ENCODE peak calls at places on chromosomes 12 and 14, in ten cellular contexts. One of them, this sample, is unnamed.

GRCh38 chr12:111624540-111624939 is 25.4 kb upstream of the ATXN2 start:
- DNase-seq in germinal center: no peak
- DNase-seq in esophagus muscularis mucosa: no peak
- DNase-seq in stimulated activated CD4-positive, alpha-beta T cell treated with anti-CD3 and anti-CD28 coated beads, Interleukin-4, amount 100 ng/mL, for 48 hours: no peak
- DNase-seq in kidney tubule cell: peak; percentile 16
- DNase-seq in NCI-H1436: no peak
- DNase-seq in RWPE1: peak; percentile 84
- DNase-seq in IMR-90: no peak
- DNase-seq in ACHN: no peak
- DNase-seq in GF-D8: no peak
- DNase-seq in this sample: no peak

GRCh38 chr14:29858299-29858698 is 69.3 kb downstream of the PRKD1 start:
- DNase-seq in esophagus muscularis mucosa: no peak
- DNase-seq in germinal center: no peak
- DNase-seq in stimulated activated CD4-positive, alpha-beta T cell treated with anti-CD3 and anti-CD28 coated beads, Interleukin-4, amount 100 ng/mL, for 48 hours: no peak
- DNase-seq in IMR-90: no peak
- DNase-seq in NCI-H1436: no peak
- DNase-seq in RWPE1: no peak
- DNase-seq in ACHN: no peak
- DNase-seq in kidney tubule cell: no peak
- DNase-seq in GF-D8: no peak
- DNase-seq in this sample: no peak

GRCh38 chr12:25653487-25654175 is 100.5 kb upstream of the LMNTD1 start:
- DNase-seq in kidney tubule cell: no peak
- DNase-seq in germinal center: no peak
- DNase-seq in esophagus muscularis mucosa: no peak
- DNase-seq in NCI-H1436: no peak
- DNase-seq in RWPE1: no peak
- DNase-seq in stimulated activated CD4-positive, alpha-beta T cell treated with anti-CD3 and anti-CD28 coated beads, Interleukin-4, amount 100 ng/mL, for 48 hours: no peak
- DNase-seq in ACHN: no peak
- DNase-seq in IMR-90: no peak
- DNase-seq in GF-D8: no peak
- DNase-seq in this sample: no peak

GRCh38 chr12:26097046-26097878 is 27.6 kb downstream of the BHLHE41 start:
- DNase-seq in ACHN: peak; percentile 84
- DNase-seq in RWPE1: peak; percentile 87
- DNase-seq in esophagus muscularis mucosa: no peak
- DNase-seq in IMR-90: peak; percentile 76
- DNase-seq in NCI-H1436: peak; percentile 31
- DNase-seq in kidney tubule cell: peak; percentile 81
- DNase-seq in GF-D8: no peak
- DNase-seq in germinal center: peak; percentile 76
- DNase-seq in stimulated activated CD4-positive, alpha-beta T cell treated with anti-CD3 and anti-CD28 coated beads, Interleukin-4, amount 100 ng/mL, for 48 hours: peak; percentile 12
- DNase-seq in this sample: peak; percentile 89

GRCh38 chr12:27198036-27198435 is 46.0 kb upstream of the STK38L start:
- DNase-seq in GF-D8: no peak
- DNase-seq in RWPE1: no peak
- DNase-seq in ACHN: no peak
- DNase-seq in kidney tubule cell: no peak
- DNase-seq in IMR-90: peak; percentile 70
- DNase-seq in esophagus muscularis mucosa: peak; percentile 95
- DNase-seq in NCI-H1436: no peak
- DNase-seq in germinal center: no peak
- DNase-seq in stimulated activated CD4-positive, alpha-beta T cell treated with anti-CD3 and anti-CD28 coated beads, Interleukin-4, amount 100 ng/mL, for 48 hours: no peak
- DNase-seq in this sample: no peak

GRCh38 chr12:25072901-25073645 is 121.9 kb downstream of the DNAI7 start:
- DNase-seq in NCI-H1436: no peak
- DNase-seq in stimulated activated CD4-positive, alpha-beta T cell treated with anti-CD3 and anti-CD28 coated beads, Interleukin-4, amount 100 ng/mL, for 48 hours: no peak
- DNase-seq in IMR-90: peak; percentile 13
- DNase-seq in RWPE1: no peak
- DNase-seq in ACHN: no peak
- DNase-seq in GF-D8: no peak
- DNase-seq in esophagus muscularis mucosa: no peak
- DNase-seq in germinal center: no peak
- DNase-seq in kidney tubule cell: no peak
- DNase-seq in this sample: no peak

GRCh38 chr14:92951912-92952471 is 29.0 kb downstream of the CHGA start:
- DNase-seq in GF-D8: no peak
- DNase-seq in IMR-90: peak; percentile 48
- DNase-seq in NCI-H1436: peak; percentile 61
- DNase-seq in germinal center: peak; percentile 85
- DNase-seq in esophagus muscularis mucosa: peak; percentile 95
- DNase-seq in ACHN: peak; percentile 57
- DNase-seq in RWPE1: peak; percentile 63
- DNase-seq in stimulated activated CD4-positive, alpha-beta T cell treated with anti-CD3 and anti-CD28 coated beads, Interleukin-4, amount 100 ng/mL, for 48 hours: peak; percentile 87
- DNase-seq in kidney tubule cell: peak; percentile 72
- DNase-seq in this sample: peak; percentile 57

GRCh38 chr14:104465482-104466390 is 113.8 kb upstream of the C14orf180 start:
- DNase-seq in germinal center: no peak
- DNase-seq in kidney tubule cell: no peak
- DNase-seq in ACHN: no peak
- DNase-seq in IMR-90: no peak
- DNase-seq in GF-D8: no peak
- DNase-seq in esophagus muscularis mucosa: peak; percentile 82
- DNase-seq in RWPE1: no peak
- DNase-seq in stimulated activated CD4-positive, alpha-beta T cell treated with anti-CD3 and anti-CD28 coated beads, Interleukin-4, amount 100 ng/mL, for 48 hours: no peak
- DNase-seq in NCI-H1436: no peak
- DNase-seq in this sample: no peak

GRCh38 chr14:106276326-106277267 is 750.2 kb downstream of the TMEM121 start:
- DNase-seq in NCI-H1436: no peak
- DNase-seq in RWPE1: no peak
- DNase-seq in stimulated activated CD4-positive, alpha-beta T cell treated with anti-CD3 and anti-CD28 coated beads, Interleukin-4, amount 100 ng/mL, for 48 hours: no peak
- DNase-seq in ACHN: no peak
- DNase-seq in GF-D8: no peak
- DNase-seq in esophagus muscularis mucosa: no peak
- DNase-seq in germinal center: no peak
- DNase-seq in kidney tubule cell: no peak
- DNase-seq in IMR-90: no peak
- DNase-seq in this sample: no peak

GRCh38 chr14:54175298-54175942 is 218.8 kb upstream of the BMP4 start:
- DNase-seq in ACHN: peak; percentile 73
- DNase-seq in NCI-H1436: peak; percentile 55
- DNase-seq in GF-D8: peak; percentile 29
- DNase-seq in germinal center: peak; percentile 33
- DNase-seq in RWPE1: peak; percentile 64
- DNase-seq in esophagus muscularis mucosa: no peak
- DNase-seq in IMR-90: peak; percentile 73
- DNase-seq in kidney tubule cell: peak; percentile 76
- DNase-seq in stimulated activated CD4-positive, alpha-beta T cell treated with anti-CD3 and anti-CD28 coated beads, Interleukin-4, amount 100 ng/mL, for 48 hours: peak; percentile 28
- DNase-seq in this sample: peak; percentile 87

GRCh38 chr12:97283297-97283696 is 179.3 kb upstream of the RMST start:
- DNase-seq in stimulated activated CD4-positive, alpha-beta T cell treated with anti-CD3 and anti-CD28 coated beads, Interleukin-4, amount 100 ng/mL, for 48 hours: peak; percentile 0
- DNase-seq in germinal center: no peak
- DNase-seq in IMR-90: no peak
- DNase-seq in esophagus muscularis mucosa: no peak
- DNase-seq in ACHN: peak; percentile 8
- DNase-seq in RWPE1: no peak
- DNase-seq in NCI-H1436: no peak
- DNase-seq in kidney tubule cell: no peak
- DNase-seq in GF-D8: no peak
- DNase-seq in this sample: no peak

GRCh38 chr12:109944975-109945374 is 44.9 kb downstream of the TCHP start:
- DNase-seq in GF-D8: no peak
- DNase-seq in ACHN: no peak
- DNase-seq in IMR-90: peak; percentile 82
- DNase-seq in RWPE1: no peak
- DNase-seq in stimulated activated CD4-positive, alpha-beta T cell treated with anti-CD3 and anti-CD28 coated beads, Interleukin-4, amount 100 ng/mL, for 48 hours: no peak
- DNase-seq in kidney tubule cell: peak; percentile 61
- DNase-seq in NCI-H1436: no peak
- DNase-seq in germinal center: no peak
- DNase-seq in esophagus muscularis mucosa: no peak
- DNase-seq in this sample: no peak

GRCh38 chr14:38108681-38109080 is 99.0 kb upstream of the SSTR1 start:
- DNase-seq in kidney tubule cell: no peak
- DNase-seq in germinal center: no peak
- DNase-seq in RWPE1: no peak
- DNase-seq in IMR-90: peak; percentile 96
- DNase-seq in NCI-H1436: no peak
- DNase-seq in GF-D8: no peak
- DNase-seq in ACHN: no peak
- DNase-seq in esophagus muscularis mucosa: no peak
- DNase-seq in stimulated activated CD4-positive, alpha-beta T cell treated with anti-CD3 and anti-CD28 coated beads, Interleukin-4, amount 100 ng/mL, for 48 hours: no peak
- DNase-seq in this sample: no peak

GRCh38 chr12:6328945-6329692 is 12.8 kb downstream of the TNFRSF1A start:
- DNase-seq in IMR-90: no peak
- DNase-seq in kidney tubule cell: no peak
- DNase-seq in ACHN: no peak
- DNase-seq in NCI-H1436: no peak
- DNase-seq in RWPE1: no peak
- DNase-seq in germinal center: no peak
- DNase-seq in stimulated activated CD4-positive, alpha-beta T cell treated with anti-CD3 and anti-CD28 coated beads, Interleukin-4, amount 100 ng/mL, for 48 hours: no peak
- DNase-seq in GF-D8: no peak
- DNase-seq in esophagus muscularis mucosa: no peak
- DNase-seq in this sample: no peak

GRCh38 chr12:65164774-65165173 is 4.6 kb upstream of the LEMD3 start:
- DNase-seq in kidney tubule cell: no peak
- DNase-seq in GF-D8: no peak
- DNase-seq in RWPE1: no peak
- DNase-seq in stimulated activated CD4-positive, alpha-beta T cell treated with anti-CD3 and anti-CD28 coated beads, Interleukin-4, amount 100 ng/mL, for 48 hours: no peak
- DNase-seq in ACHN: no peak
- DNase-seq in NCI-H1436: no peak
- DNase-seq in esophagus muscularis mucosa: no peak
- DNase-seq in IMR-90: no peak
- DNase-seq in germinal center: no peak
- DNase-seq in this sample: no peak

GRCh38 chr14:67491741-67492504 is 3.4 kb upstream of the TMEM229B start:
- DNase-seq in germinal center: no peak
- DNase-seq in RWPE1: no peak
- DNase-seq in stimulated activated CD4-positive, alpha-beta T cell treated with anti-CD3 and anti-CD28 coated beads, Interleukin-4, amount 100 ng/mL, for 48 hours: no peak
- DNase-seq in NCI-H1436: no peak
- DNase-seq in GF-D8: no peak
- DNase-seq in kidney tubule cell: no peak
- DNase-seq in esophagus muscularis mucosa: no peak
- DNase-seq in ACHN: no peak
- DNase-seq in IMR-90: no peak
- DNase-seq in this sample: no peak

GRCh38 chr12:132173135-132174014 is 29.1 kb downstream of the NOC4L start:
- DNase-seq in kidney tubule cell: no peak
- DNase-seq in stimulated activated CD4-positive, alpha-beta T cell treated with anti-CD3 and anti-CD28 coated beads, Interleukin-4, amount 100 ng/mL, for 48 hours: no peak
- DNase-seq in NCI-H1436: no peak
- DNase-seq in RWPE1: no peak
- DNase-seq in GF-D8: peak; percentile 5
- DNase-seq in germinal center: no peak
- DNase-seq in IMR-90: no peak
- DNase-seq in ACHN: no peak
- DNase-seq in esophagus muscularis mucosa: no peak
- DNase-seq in this sample: peak; percentile 78

GRCh38 chr14:89851031-89851430 is 103.5 kb downstream of the EFCAB11 start:
- DNase-seq in stimulated activated CD4-positive, alpha-beta T cell treated with anti-CD3 and anti-CD28 coated beads, Interleukin-4, amount 100 ng/mL, for 48 hours: no peak
- DNase-seq in IMR-90: no peak
- DNase-seq in germinal center: no peak
- DNase-seq in GF-D8: no peak
- DNase-seq in kidney tubule cell: no peak
- DNase-seq in esophagus muscularis mucosa: peak; percentile 12
- DNase-seq in ACHN: no peak
- DNase-seq in NCI-H1436: peak; percentile 37
- DNase-seq in RWPE1: no peak
- DNase-seq in this sample: no peak

GRCh38 chr12:116459921-116460666 is 99.1 kb upstream of the MAP1LC3B2 start:
- DNase-seq in NCI-H1436: no peak
- DNase-seq in esophagus muscularis mucosa: no peak
- DNase-seq in RWPE1: no peak
- DNase-seq in stimulated activated CD4-positive, alpha-beta T cell treated with anti-CD3 and anti-CD28 coated beads, Interleukin-4, amount 100 ng/mL, for 48 hours: no peak
- DNase-seq in IMR-90: no peak
- DNase-seq in germinal center: no peak
- DNase-seq in ACHN: no peak
- DNase-seq in GF-D8: no peak
- DNase-seq in kidney tubule cell: peak; percentile 13
- DNase-seq in this sample: no peak

GRCh38 chr12:92029902-92030586 is 115.6 kb downstream of the BTG1 start:
- DNase-seq in stimulated activated CD4-positive, alpha-beta T cell treated with anti-CD3 and anti-CD28 coated beads, Interleukin-4, amount 100 ng/mL, for 48 hours: no peak
- DNase-seq in kidney tubule cell: no peak
- DNase-seq in esophagus muscularis mucosa: no peak
- DNase-seq in IMR-90: no peak
- DNase-seq in germinal center: no peak
- DNase-seq in ACHN: no peak
- DNase-seq in NCI-H1436: no peak
- DNase-seq in GF-D8: no peak
- DNase-seq in RWPE1: no peak
- DNase-seq in this sample: no peak

GRCh38 chr12:126663304-126664094 is 1598.3 kb downstream of the AACS start:
- DNase-seq in RWPE1: no peak
- DNase-seq in ACHN: peak; percentile 55
- DNase-seq in esophagus muscularis mucosa: no peak
- DNase-seq in kidney tubule cell: peak; percentile 2
- DNase-seq in GF-D8: no peak
- DNase-seq in IMR-90: no peak
- DNase-seq in stimulated activated CD4-positive, alpha-beta T cell treated with anti-CD3 and anti-CD28 coated beads, Interleukin-4, amount 100 ng/mL, for 48 hours: peak; percentile 3
- DNase-seq in NCI-H1436: peak; percentile 7
- DNase-seq in germinal center: no peak
- DNase-seq in this sample: peak; percentile 11

GRCh38 chr14:51298895-51299294 is 58.8 kb downstream of the TMX1 start:
- DNase-seq in kidney tubule cell: peak; percentile 56
- DNase-seq in NCI-H1436: no peak
- DNase-seq in esophagus muscularis mucosa: no peak
- DNase-seq in stimulated activated CD4-positive, alpha-beta T cell treated with anti-CD3 and anti-CD28 coated beads, Interleukin-4, amount 100 ng/mL, for 48 hours: no peak
- DNase-seq in ACHN: no peak
- DNase-seq in germinal center: no peak
- DNase-seq in IMR-90: peak; percentile 53
- DNase-seq in RWPE1: no peak
- DNase-seq in GF-D8: no peak
- DNase-seq in this sample: no peak

GRCh38 chr12:96397756-96398421 is 2.4 kb downstream of the CDK17 start:
- DNase-seq in kidney tubule cell: no peak
- DNase-seq in stimulated activated CD4-positive, alpha-beta T cell treated with anti-CD3 and anti-CD28 coated beads, Interleukin-4, amount 100 ng/mL, for 48 hours: no peak
- DNase-seq in germinal center: no peak
- DNase-seq in RWPE1: no peak
- DNase-seq in GF-D8: no peak
- DNase-seq in NCI-H1436: no peak
- DNase-seq in esophagus muscularis mucosa: no peak
- DNase-seq in IMR-90: peak; percentile 57
- DNase-seq in ACHN: peak; percentile 28
- DNase-seq in this sample: no peak

GRCh38 chr14:102829106-102829505 is 51.9 kb downstream of the TRAF3 start:
- DNase-seq in ACHN: no peak
- DNase-seq in germinal center: no peak
- DNase-seq in stimulated activated CD4-positive, alpha-beta T cell treated with anti-CD3 and anti-CD28 coated beads, Interleukin-4, amount 100 ng/mL, for 48 hours: no peak
- DNase-seq in kidney tubule cell: no peak
- DNase-seq in NCI-H1436: no peak
- DNase-seq in esophagus muscularis mucosa: no peak
- DNase-seq in IMR-90: peak; percentile 92
- DNase-seq in RWPE1: no peak
- DNase-seq in GF-D8: no peak
- DNase-seq in this sample: no peak

GRCh38 chr12:87660987-87661769 is 368.0 kb downstream of the C12orf50 start:
- DNase-seq in GF-D8: no peak
- DNase-seq in NCI-H1436: no peak
- DNase-seq in IMR-90: peak; percentile 4
- DNase-seq in stimulated activated CD4-positive, alpha-beta T cell treated with anti-CD3 and anti-CD28 coated beads, Interleukin-4, amount 100 ng/mL, for 48 hours: no peak
- DNase-seq in germinal center: no peak
- DNase-seq in ACHN: no peak
- DNase-seq in RWPE1: no peak
- DNase-seq in kidney tubule cell: peak; percentile 30
- DNase-seq in esophagus muscularis mucosa: no peak
- DNase-seq in this sample: no peak

GRCh38 chr12:47112679-47113078 is 32.9 kb upstream of the AMIGO2 start:
- DNase-seq in IMR-90: no peak
- DNase-seq in esophagus muscularis mucosa: no peak
- DNase-seq in germinal center: no peak
- DNase-seq in kidney tubule cell: no peak
- DNase-seq in stimulated activated CD4-positive, alpha-beta T cell treated with anti-CD3 and anti-CD28 coated beads, Interleukin-4, amount 100 ng/mL, for 48 hours: no peak
- DNase-seq in NCI-H1436: no peak
- DNase-seq in GF-D8: no peak
- DNase-seq in RWPE1: no peak
- DNase-seq in ACHN: no peak
- DNase-seq in this sample: no peak

GRCh38 chr12:84807249-84807648 is 105.3 kb downstream of the SLC6A15 start:
- DNase-seq in IMR-90: peak; percentile 30
- DNase-seq in RWPE1: peak; percentile 25
- DNase-seq in stimulated activated CD4-positive, alpha-beta T cell treated with anti-CD3 and anti-CD28 coated beads, Interleukin-4, amount 100 ng/mL, for 48 hours: no peak
- DNase-seq in ACHN: peak; percentile 32
- DNase-seq in germinal center: no peak
- DNase-seq in esophagus muscularis mucosa: no peak
- DNase-seq in NCI-H1436: no peak
- DNase-seq in GF-D8: no peak
- DNase-seq in kidney tubule cell: peak; percentile 29
- DNase-seq in this sample: no peak

GRCh38 chr12:9625019-9625418 is 17.3 kb upstream of the KLRB1 start:
- DNase-seq in IMR-90: no peak
- DNase-seq in germinal center: no peak
- DNase-seq in ACHN: no peak
- DNase-seq in RWPE1: no peak
- DNase-seq in stimulated activated CD4-positive, alpha-beta T cell treated with anti-CD3 and anti-CD28 coated beads, Interleukin-4, amount 100 ng/mL, for 48 hours: no peak
- DNase-seq in kidney tubule cell: no peak
- DNase-seq in esophagus muscularis mucosa: no peak
- DNase-seq in GF-D8: no peak
- DNase-seq in NCI-H1436: no peak
- DNase-seq in this sample: no peak

This sample was measured in SW480.